ENCODE peak calls at places on chromosomes 7 and 10, in five cellular contexts. E, L, Z, I and F are unnamed samples.
A peak's percentile ranks its signal among the peaks of the same experiment; 100 is the strongest.

GRCh38 chr7:36589391-36589790 is 134.9 kb downstream of the AOAH start:
- DNase-seq in E (no peak), L (no peak), Z (no peak), I (no peak), F (no peak)

GRCh38 chr7:140079121-140079536 is 16.4 kb upstream of the PARP12 start:
- DNase-seq in E (peak; percentile 39), L (no peak), Z (no peak), I (peak; percentile 78), F (peak; percentile 18)

GRCh38 chr7:2269468-2270460 is 27.7 kb downstream of the NUDT1 start:
- DNase-seq in E (no peak), L (no peak), Z (no peak), I (peak; percentile 26), F (no peak)

GRCh38 chr10:86071758-86072157 is 294.8 kb downstream of the GRID1 start:
- DNase-seq in E (no peak), L (no peak), Z (no peak), I (no peak), F (no peak)

GRCh38 chr7:39453743-39454355 is 112.4 kb upstream of the YAE1 start:
- DNase-seq in E (peak; percentile 21), L (no peak), Z (no peak), I (peak; percentile 10), F (peak; percentile 70)

GRCh38 chr7:143205560-143206293 is 16.1 kb upstream of the TAS2R40 start:
- DNase-seq in E (no peak), L (no peak), Z (peak; percentile 54), I (peak; percentile 4), F (no peak)

GRCh38 chr10:89398003-89398749 is 5.8 kb downstream of the IFIT1 start:
- DNase-seq in E (no peak), L (no peak), Z (no peak), I (no peak), F (no peak)

GRCh38 chr10:48366261-48366660 is 59.8 kb downstream of the MAPK8 start:
- DNase-seq in E (no peak), L (no peak), Z (no peak), I (no peak), F (no peak)

GRCh38 chr7:4631664-4632171 is 50.4 kb upstream of the FOXK1 start:
- DNase-seq in E (peak; percentile 85), L (peak; percentile 95), Z (peak; percentile 84), I (peak; percentile 83), F (peak; percentile 92)

GRCh38 chr10:28587970-28588290 is 55.0 kb downstream of the WAC start:
- DNase-seq in E (peak; percentile 24), L (no peak), Z (no peak), I (peak; percentile 73), F (peak; percentile 21)

GRCh38 chr10:96496281-96496925 is 17.3 kb downstream of the TLL2 start:
- DNase-seq in E (no peak), L (no peak), Z (no peak), I (no peak), F (peak; percentile 50)

GRCh38 chr7:2923886-2924574 is 79.9 kb upstream of the GNA12 start:
- DNase-seq in E (no peak), L (peak; percentile 49), Z (peak; percentile 20), I (no peak), F (peak; percentile 49)

GRCh38 chr10:114397651-114398145 is 6.6 kb downstream of the AFAP1L2 start:
- DNase-seq in E (no peak), L (no peak), Z (no peak), I (no peak), F (no peak)

GRCh38 chr7:122767339-122767738 is 64.6 kb upstream of the RNF148 start:
- DNase-seq in E (no peak), L (no peak), Z (no peak), I (no peak), F (no peak)

GRCh38 chr7:53094191-53094590 is 58.8 kb downstream of the POM121L12 start:
- DNase-seq in E (no peak), L (no peak), Z (no peak), I (no peak), F (no peak)

GRCh38 chr10:23994459-23995046 is 214.4 kb upstream of the KIAA1217 start:
- DNase-seq in E (peak; percentile 7), L (no peak), Z (peak; percentile 46), I (peak; percentile 20), F (peak; percentile 67)

GRCh38 chr10:46282460-46283216 is 4.2 kb upstream of the ANTXRL start:
- DNase-seq in E (peak; percentile 18), L (peak; percentile 95), Z (peak; percentile 88), I (peak; percentile 56), F (peak; percentile 48)

GRCh38 chr7:20578257-20578771 is 37.2 kb upstream of the ABCB5 start:
- DNase-seq in E (no peak), L (no peak), Z (no peak), I (no peak), F (no peak)

GRCh38 chr7:30225863-30226361 is 58.5 kb upstream of the ZNRF2 start:
- DNase-seq in E (no peak), L (peak; percentile 79), Z (peak; percentile 84), I (peak; percentile 82), F (peak; percentile 97)

GRCh38 chr10:103455235-103455634 is 3.1 kb upstream of the CALHM2 start:
- DNase-seq in E (no peak), L (no peak), Z (no peak), I (no peak), F (no peak)

GRCh38 chr10:28200804-28201203 is 102.1 kb downstream of the MPP7 start:
- DNase-seq in E (no peak), L (no peak), Z (no peak), I (no peak), F (no peak)

GRCh38 chr7:1922071-1922869 is 252.2 kb downstream of the ELFN1 start:
- DNase-seq in E (no peak), L (no peak), Z (peak; percentile 49), I (no peak), F (peak; percentile 30)

GRCh38 chr10:99870051-99870730 is 87.8 kb downstream of the ABCC2 start:
- DNase-seq in E (no peak), L (no peak), Z (no peak), I (peak; percentile 68), F (no peak)

GRCh38 chr7:135822396-135822795 is 73.8 kb upstream of the FAM180A start:
- DNase-seq in E (no peak), L (no peak), Z (no peak), I (no peak), F (no peak)

GRCh38 chr10:131033166-131034085 is 278.1 kb downstream of the TCERG1L start:
- DNase-seq in E (no peak), L (peak; percentile 39), Z (no peak), I (no peak), F (no peak)

GRCh38 chr7:88357794-88358533 is 51.3 kb upstream of the STEAP4 start:
- DNase-seq in E (no peak), L (no peak), Z (no peak), I (no peak), F (peak; percentile 51)

GRCh38 chr7:130207642-130208041 is at the start of gene SSMEM1:
- DNase-seq in E (no peak), L (no peak), Z (no peak), I (peak; percentile 59), F (peak; percentile 84)

GRCh38 chr7:70178787-70179186 is 580.5 kb downstream of the AUTS2 start:
- DNase-seq in E (no peak), L (no peak), Z (peak; percentile 51), I (peak; percentile 65), F (peak; percentile 87)

GRCh38 chr10:21534611-21535493 is 820 bp downstream of the MLLT10 start:
- DNase-seq in E (no peak), L (peak; percentile 76), Z (peak; percentile 79), I (no peak), F (peak; percentile 70)

GRCh38 chr10:10311966-10312365 is 705.7 kb upstream of the CELF2 start:
- DNase-seq in E (no peak), L (no peak), Z (no peak), I (no peak), F (no peak)

GRCh38 chr10:75355706-75356105 is 45.9 kb downstream of the ZNF503 start:
- DNase-seq in E (no peak), L (no peak), Z (no peak), I (no peak), F (peak; percentile 54)

DNA sequence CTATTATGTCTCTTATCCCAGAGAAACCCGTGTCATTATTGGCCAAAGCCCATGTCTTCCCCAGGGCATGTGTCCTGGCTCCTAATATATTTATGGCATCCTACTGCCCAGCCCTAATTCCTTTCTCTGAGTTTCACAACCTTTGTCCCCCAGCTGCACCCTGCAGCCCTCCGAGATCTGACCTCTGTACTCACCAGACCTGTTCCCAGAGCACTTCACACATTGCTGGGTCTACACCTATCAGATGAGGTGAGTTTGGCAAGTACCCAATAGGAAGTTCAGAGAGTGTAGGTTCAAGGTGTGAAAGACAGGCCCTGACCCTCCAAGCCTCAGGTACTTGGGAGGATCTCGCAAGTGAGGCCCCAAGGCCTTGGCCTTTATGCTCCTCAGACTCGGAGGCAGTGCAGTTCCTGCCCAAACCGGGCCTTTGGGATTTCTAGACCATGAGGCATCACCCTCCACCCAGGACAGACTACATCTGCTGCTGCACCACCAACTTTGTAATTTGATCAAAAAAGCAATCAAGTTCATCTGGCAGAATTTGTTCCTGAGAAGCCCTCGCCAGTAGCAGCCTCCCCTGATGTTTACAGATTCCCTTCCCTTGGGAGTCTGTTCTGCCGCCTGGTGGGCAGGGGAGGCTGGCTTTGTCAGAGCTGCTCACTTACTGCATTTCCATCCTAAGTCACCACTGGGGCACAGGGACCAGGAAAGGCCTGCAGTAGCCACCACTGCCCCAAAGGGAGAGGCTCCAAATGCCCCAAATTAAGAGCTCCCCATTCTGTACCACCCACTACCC is 2.2 kb downstream of the CAMK2G start:
- DNase-seq in E (no peak), L (no peak), Z (no peak), I (no peak), F (peak; percentile 18)
- TF ChIP-seq CTCF in E (peak; percentile 49), L (peak; percentile 35), Z (no peak), I (no peak), F (peak; percentile 37)

GRCh38 chr7:103989785-103990775 is 622 bp upstream of the RELN start:
- DNase-seq in E (no peak), L (no peak), Z (no peak), I (peak; percentile 23), F (peak; percentile 20)
- H3K4me3 ChIP-seq in E (peak overlapping the region; percentile 59), L (peak overlapping the region; percentile 48), Z (peak overlapping the region; percentile 50), I (peak overlapping the region; percentile 69), F (peak overlapping the region; percentile 13)

DNA sequence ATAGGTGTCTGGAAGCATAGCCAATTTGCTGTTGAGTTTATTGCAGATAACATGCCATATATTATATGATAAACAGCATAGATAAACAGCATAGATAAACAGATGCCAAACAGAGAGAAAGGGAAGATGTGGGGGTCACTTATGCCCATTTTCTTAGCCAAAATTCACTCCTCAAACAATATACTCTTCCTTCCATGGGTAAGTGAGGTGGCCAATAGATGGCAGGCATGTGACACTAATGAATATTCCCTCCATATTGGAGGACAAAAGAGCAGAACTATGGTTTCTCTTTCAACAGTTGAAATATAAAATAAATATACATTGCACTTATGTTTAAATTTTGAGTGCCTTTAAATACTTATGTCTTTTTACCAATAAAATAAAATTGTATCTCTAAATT is 1212.8 kb downstream of the REEP3 start:
- DNase-seq in E (no peak), L (no peak), Z (no peak), I (no peak), F (peak; percentile 32)
- TF ChIP-seq CTCF in E (no peak), L (peak; percentile 18), Z (no peak), I (peak; percentile 32), F (peak; percentile 49)

GRCh38 chr7:75916259-75916658 is 1.3 kb downstream of the POR start:
- DNase-seq in E (no peak), L (no peak), Z (no peak), I (no peak), F (no peak)
- H3K4me3 ChIP-seq in E (peak overlapping the region; percentile 87), L (peak overlapping the region; percentile 100), Z (peak overlapping the region; percentile 100), I (peak overlapping the region; percentile 81), F (peak overlapping the region; percentile 94)

GRCh38 chr7:7662527-7662926 is 22.0 kb downstream of the UMAD1 start:
- DNase-seq in E (no peak), L (no peak), Z (no peak), I (no peak), F (peak; percentile 21)
- TF ChIP-seq CTCF in E (peak; percentile 55), L (no peak), Z (no peak), I (peak; percentile 40), F (peak; percentile 43)